ENCODE peak calls at places on chromosome 9, in seven cellular contexts. R, T, O, P, E, S and X are unnamed samples.

GRCh38 chr9:15738011-15738410 is 185.2 kb downstream of the CCDC171 start:
- DNase-seq in S (no peak), O (no peak), R (no peak), E (no peak), T (no peak), P (no peak), X (peak)

GRCh38 chr9:98906273-98907040 is 37.2 kb upstream of the COL15A1 start:
- DNase-seq in E (no peak), P (no peak), R (peak), S (no peak), O (no peak), T (peak), X (no peak)

GRCh38 chr9:87494970-87495471 is 2.6 kb upstream of the DAPK1 start:
- DNase-seq in E (no peak), R (no peak), T (no peak), S (no peak), P (no peak), O (no peak), X (no peak)

GRCh38 chr9:92173318-92173717 is 58.1 kb upstream of the SPTLC1 start:
- DNase-seq in S (no peak), E (no peak), T (no peak), R (no peak), P (no peak), O (no peak), X (no peak)

GRCh38 chr9:114592356-114592755 is 4.8 kb downstream of the ATP6V1G1 start:
- DNase-seq in O (no peak), E (no peak), R (no peak), P (no peak), T (no peak), S (no peak), X (peak)

GRCh38 chr9:9170735-9171134 is 1371.2 kb upstream of the DMAC1 start:
- DNase-seq in P (no peak), E (no peak), S (peak), R (peak), T (no peak), O (no peak), X (no peak)

GRCh38 chr9:77166193-77166592 is 11.1 kb upstream of the VPS13A start:
- DNase-seq in S (no peak), T (no peak), O (no peak), P (no peak), R (no peak), E (no peak), X (no peak)

GRCh38 chr9:76893395-76893932 is 12.4 kb downstream of the PRUNE2 start:
- DNase-seq in R (no peak), P (no peak), S (no peak), O (no peak), T (no peak), E (peak), X (no peak)

GRCh38 chr9:113636693-113637092 is 173.2 kb downstream of the RGS3 start:
- DNase-seq in E (no peak), P (no peak), T (no peak), O (no peak), S (no peak), R (no peak), X (no peak)

GRCh38 chr9:14403112-14403511 is 89.2 kb upstream of the NFIB start:
- DNase-seq in S (no peak), E (no peak), P (peak), T (no peak), R (peak), O (no peak), X (no peak)

GRCh38 chr9:7105095-7105494 is 347.3 kb downstream of the KDM4C start:
- DNase-seq in S (no peak), E (no peak), O (no peak), T (no peak), P (no peak), R (no peak), X (no peak)

GRCh38 chr9:131310833-131311554 is 21.5 kb downstream of the PLPP7 start:
- DNase-seq in R (no peak), P (no peak), O (no peak), S (peak), T (peak), E (no peak), X (peak)

GRCh38 chr9:81408951-81409350 is 280.4 kb downstream of the TLE1 start:
- DNase-seq in P (no peak), R (no peak), E (no peak), S (no peak), O (no peak), T (no peak), X (no peak)

GRCh38 chr9:89388868-89389177 is 70.5 kb downstream of the SECISBP2 start:
- DNase-seq in O (no peak), S (no peak), P (no peak), T (no peak), R (no peak), E (no peak), X (no peak)